ENCODE peak calls at places on chromosomes 5 and 9, in ten cellular contexts. Q is PC-3, Z is AG20443, R is right lobe of liver, F is Ammon's horn, U is posterior vena cava, L is mesendoderm, P is fibroblast of lung, C is activated T-cell treated with anti-CD3 and anti-CD28 coated beads for 24 hours, E is NCI-H1092. Y is an unnamed sample.

GRCh38 chr5:31730139-31730538 is 91.2 kb downstream of the PDZD2 start:
- DNase-seq in Q (no peak), Z (no peak), R (no peak), F (no peak), U (no peak), L (no peak), P (no peak), C (no peak), E (no peak), Y (no peak)

GRCh38 chr5:150317048-150318003 is 14.6 kb upstream of the ARSI start:
- DNase-seq in Q (peak), Z (peak), R (no peak), F (no peak), U (peak), L (peak), P (peak), C (no peak), E (no peak), Y (peak)

GRCh38 chr5:147898875-147899401 is 7.4 kb downstream of the C5orf46 start:
- DNase-seq in Q (peak), Z (no peak), R (no peak), F (no peak), U (no peak), L (no peak), P (no peak), C (no peak), E (no peak), Y (peak)

GRCh38 chr5:132376694-132377641 is 7.5 kb downstream of the SLC22A5 start:
- DNase-seq in Q (no peak), Z (no peak), R (no peak), F (peak), U (no peak), L (no peak), P (no peak), C (no peak), E (no peak), Y (no peak)

GRCh38 chr5:27341342-27341741 is 303.0 kb upstream of the CDH9 start:
- DNase-seq in Q (no peak), Z (no peak), R (no peak), F (no peak), U (no peak), L (no peak), P (no peak), C (no peak), E (no peak), Y (no peak)

GRCh38 chr9:99085949-99086948 is 18.7 kb upstream of the TGFBR1 start:
- DNase-seq in Q (no peak), Z (peak), R (no peak), F (peak), U (no peak), L (no peak), P (peak), C (no peak), E (no peak), Y (peak)

GRCh38 chr9:82670000-82670399 is 392.9 kb downstream of the RASEF start:
- DNase-seq in Q (no peak), Z (no peak), R (no peak), F (no peak), U (no peak), L (peak), P (no peak), C (no peak), E (no peak), Y (no peak)

GRCh38 chr5:7754997-7755596 is 95.8 kb downstream of the CFAP90 start:
- DNase-seq in Q (peak), Z (peak), R (no peak), F (peak), U (no peak), L (peak), P (peak), C (peak), E (peak), Y (peak)

GRCh38 chr5:173806270-173807035 is 81.7 kb upstream of the CPEB4 start:
- DNase-seq in Q (peak), Z (no peak), R (peak), F (no peak), U (no peak), L (no peak), P (no peak), C (no peak), E (no peak), Y (no peak)

GRCh38 chr5:130724658-130725057 is 440.4 kb downstream of the HINT1 start:
- DNase-seq in Q (peak), Z (no peak), R (no peak), F (no peak), U (no peak), L (no peak), P (no peak), C (no peak), E (no peak), Y (no peak)

Y was measured in IMR-90.